ENCODE peak calls at places on chromosome 2, in nine cellular contexts. W is tibial artery; R is NCI-H1105; I is fibroblast of pulmonary artery; S is activated CD4-positive, alpha-beta T cell treated with anti-CD3 and anti-CD28 coated beads, Interleukin-2, amount 10 ng/mL, durations not matched to agents 7 days and 5 days; Z is D341Med; B is activated CD4-positive, alpha-beta memory T cell treated with anti-CD3 and anti-CD28 coated beads for 36 hours; X is mucosa of descending colon; Q is NCI-H524. O is an unnamed sample.

GRCh38 chr2:25742501-25742900 is 69.1 kb upstream of the DTNB start:
- DNase-seq in W (no peak), R (no peak), I (no peak), S (no peak), Z (no peak), B (no peak), X (no peak), Q (no peak), O (no peak)

GRCh38 chr2:20652673-20653575 is 2.0 kb upstream of the HS1BP3 start:
- DNase-seq in W (no peak), R (no peak), I (no peak), S (no peak), Z (no peak), B (no peak), X (peak; percentile 22), Q (no peak), O (no peak)

GRCh38 chr2:172270278-172271079 is 156.9 kb upstream of the ITGA6 start:
- DNase-seq in W (no peak), R (peak; percentile 3), I (no peak), S (peak; percentile 45), Z (no peak), B (peak; percentile 38), X (peak; percentile 70), Q (peak; percentile 51), O (no peak)

GRCh38 chr2:1653137-1653789 is 91.1 kb downstream of the PXDN start:
- DNase-seq in W (peak; percentile 98), R (no peak), I (peak; percentile 97), S (no peak), Z (no peak), B (no peak), X (no peak), Q (no peak), O (peak; percentile 95)

GRCh38 chr2:172516299-172516698 is 39.6 kb upstream of the PDK1 start:
- DNase-seq in W (no peak), R (no peak), I (peak; percentile 56), S (no peak), Z (no peak), B (no peak), X (no peak), Q (no peak), O (peak; percentile 35)

GRCh38 chr2:64675860-64676259 is 22.1 kb upstream of the SERTAD2 start:
- DNase-seq in W (no peak), R (no peak), I (no peak), S (peak; percentile 22), Z (no peak), B (peak; percentile 87), X (no peak), Q (no peak), O (peak; percentile 56)

GRCh38 chr2:1740714-1741584 is 3.4 kb downstream of the PXDN start:
- DNase-seq in W (no peak), R (no peak), I (no peak), S (no peak), Z (no peak), B (no peak), X (no peak), Q (peak; percentile 73), O (no peak)

GRCh38 chr2:119647440-119648169 is 31.4 kb upstream of the TMEM177 start:
- DNase-seq in W (peak; percentile 73), R (no peak), I (peak; percentile 82), S (no peak), Z (no peak), B (no peak), X (no peak), Q (no peak), O (peak; percentile 73)

GRCh38 chr2:24559714-24560113 is 68.7 kb downstream of the NCOA1 start:
- DNase-seq in W (no peak), R (no peak), I (peak; percentile 40), S (no peak), Z (no peak), B (no peak), X (no peak), Q (no peak), O (peak; percentile 8)

GRCh38 chr2:149364839-149365238 is 34.5 kb downstream of the LYPD6 start:
- DNase-seq in W (no peak), R (no peak), I (no peak), S (no peak), Z (no peak), B (no peak), X (no peak), Q (no peak), O (no peak)

GRCh38 chr2:240425236-240425615 is 10.2 kb upstream of the GPC1 start:
- DNase-seq in W (no peak), R (no peak), I (no peak), S (no peak), Z (no peak), B (no peak), X (no peak), Q (no peak), O (no peak)

O was measured in MCF 10A.